ENCODE peak calls at places on chromosome 10, in ten cellular contexts. One of them, this sample, is unnamed.

GRCh38 chr10:28973309-28973972 is 296.1 kb downstream of the BAMBI start:
- DNase-seq in fibroblast of the aortic adventitia: no peak
- DNase-seq in EL: no peak
- DNase-seq in sciatic nerve: no peak
- DNase-seq in NCI-H1092 treated with DMSO at 0.1 percent for 48 hours: no peak
- DNase-seq in GM03348: no peak
- DNase-seq in activated CD4-positive, alpha-beta T cell treated with anti-CD3 and anti-CD28 coated beads, Interleukin-2, amount 50 U/mL, for 24 hours: no peak
- DNase-seq in foreskin fibroblast: no peak
- DNase-seq in cerebellar nuclear complex: no peak
- DNase-seq in body of pancreas: no peak
- DNase-seq in this sample: no peak

GRCh38 chr10:24251547-24251946 is 42.6 kb downstream of the KIAA1217 start:
- DNase-seq in fibroblast of the aortic adventitia: no peak
- DNase-seq in cerebellar nuclear complex: no peak
- DNase-seq in body of pancreas: peak
- DNase-seq in sciatic nerve: no peak
- DNase-seq in NCI-H1092 treated with DMSO at 0.1 percent for 48 hours: no peak
- DNase-seq in foreskin fibroblast: no peak
- DNase-seq in activated CD4-positive, alpha-beta T cell treated with anti-CD3 and anti-CD28 coated beads, Interleukin-2, amount 50 U/mL, for 24 hours: no peak
- DNase-seq in GM03348: no peak
- DNase-seq in EL: no peak
- DNase-seq in this sample: no peak

GRCh38 chr10:46227571-46228075 is 59.2 kb upstream of the ANTXRL start:
- DNase-seq in foreskin fibroblast: no peak
- DNase-seq in fibroblast of the aortic adventitia: no peak
- DNase-seq in cerebellar nuclear complex: no peak
- DNase-seq in EL: no peak
- DNase-seq in body of pancreas: no peak
- DNase-seq in NCI-H1092 treated with DMSO at 0.1 percent for 48 hours: no peak
- DNase-seq in sciatic nerve: no peak
- DNase-seq in GM03348: no peak
- DNase-seq in activated CD4-positive, alpha-beta T cell treated with anti-CD3 and anti-CD28 coated beads, Interleukin-2, amount 50 U/mL, for 24 hours: no peak
- DNase-seq in this sample: no peak

GRCh38 chr10:86715156-86715795 is 41.1 kb upstream of the BMPR1A start:
- DNase-seq in cerebellar nuclear complex: no peak
- DNase-seq in foreskin fibroblast: no peak
- DNase-seq in NCI-H1092 treated with DMSO at 0.1 percent for 48 hours: no peak
- DNase-seq in body of pancreas: no peak
- DNase-seq in activated CD4-positive, alpha-beta T cell treated with anti-CD3 and anti-CD28 coated beads, Interleukin-2, amount 50 U/mL, for 24 hours: no peak
- DNase-seq in EL: no peak
- DNase-seq in GM03348: no peak
- DNase-seq in fibroblast of the aortic adventitia: no peak
- DNase-seq in sciatic nerve: peak
- DNase-seq in this sample: no peak

GRCh38 chr10:129637010-129637409 is 170.0 kb downstream of the MGMT start:
- DNase-seq in foreskin fibroblast: no peak
- DNase-seq in NCI-H1092 treated with DMSO at 0.1 percent for 48 hours: no peak
- DNase-seq in body of pancreas: no peak
- DNase-seq in activated CD4-positive, alpha-beta T cell treated with anti-CD3 and anti-CD28 coated beads, Interleukin-2, amount 50 U/mL, for 24 hours: no peak
- DNase-seq in EL: no peak
- DNase-seq in GM03348: no peak
- DNase-seq in sciatic nerve: no peak
- DNase-seq in fibroblast of the aortic adventitia: no peak
- DNase-seq in cerebellar nuclear complex: no peak
- DNase-seq in this sample: no peak

GRCh38 chr10:114301177-114301576 is 62.1 kb downstream of the VWA2 start:
- DNase-seq in foreskin fibroblast: no peak
- DNase-seq in cerebellar nuclear complex: no peak
- DNase-seq in body of pancreas: no peak
- DNase-seq in GM03348: no peak
- DNase-seq in sciatic nerve: no peak
- DNase-seq in activated CD4-positive, alpha-beta T cell treated with anti-CD3 and anti-CD28 coated beads, Interleukin-2, amount 50 U/mL, for 24 hours: no peak
- DNase-seq in EL: no peak
- DNase-seq in NCI-H1092 treated with DMSO at 0.1 percent for 48 hours: no peak
- DNase-seq in fibroblast of the aortic adventitia: no peak
- DNase-seq in this sample: no peak

GRCh38 chr10:110529596-110530011 is 31.9 kb downstream of the DUSP5 start:
- DNase-seq in GM03348: no peak
- DNase-seq in sciatic nerve: peak
- DNase-seq in NCI-H1092 treated with DMSO at 0.1 percent for 48 hours: no peak
- DNase-seq in activated CD4-positive, alpha-beta T cell treated with anti-CD3 and anti-CD28 coated beads, Interleukin-2, amount 50 U/mL, for 24 hours: no peak
- DNase-seq in EL: no peak
- DNase-seq in foreskin fibroblast: no peak
- DNase-seq in fibroblast of the aortic adventitia: no peak
- DNase-seq in body of pancreas: no peak
- DNase-seq in cerebellar nuclear complex: no peak
- DNase-seq in this sample: no peak

GRCh38 chr10:43969506-43969905 is 320.8 kb upstream of the ZNF32 start:
- DNase-seq in EL: no peak
- DNase-seq in fibroblast of the aortic adventitia: no peak
- DNase-seq in foreskin fibroblast: no peak
- DNase-seq in NCI-H1092 treated with DMSO at 0.1 percent for 48 hours: no peak
- DNase-seq in cerebellar nuclear complex: no peak
- DNase-seq in body of pancreas: no peak
- DNase-seq in activated CD4-positive, alpha-beta T cell treated with anti-CD3 and anti-CD28 coated beads, Interleukin-2, amount 50 U/mL, for 24 hours: no peak
- DNase-seq in sciatic nerve: peak
- DNase-seq in GM03348: no peak
- DNase-seq in this sample: no peak

GRCh38 chr10:34161948-34162347 is 653.1 kb downstream of the PARD3 start:
- DNase-seq in GM03348: no peak
- DNase-seq in sciatic nerve: no peak
- DNase-seq in fibroblast of the aortic adventitia: no peak
- DNase-seq in NCI-H1092 treated with DMSO at 0.1 percent for 48 hours: no peak
- DNase-seq in foreskin fibroblast: no peak
- DNase-seq in EL: no peak
- DNase-seq in body of pancreas: no peak
- DNase-seq in cerebellar nuclear complex: no peak
- DNase-seq in activated CD4-positive, alpha-beta T cell treated with anti-CD3 and anti-CD28 coated beads, Interleukin-2, amount 50 U/mL, for 24 hours: no peak
- DNase-seq in this sample: no peak

GRCh38 chr10:30939643-30940042 is 92.0 kb downstream of the ZNF438 start:
- DNase-seq in EL: no peak
- DNase-seq in activated CD4-positive, alpha-beta T cell treated with anti-CD3 and anti-CD28 coated beads, Interleukin-2, amount 50 U/mL, for 24 hours: no peak
- DNase-seq in sciatic nerve: no peak
- DNase-seq in cerebellar nuclear complex: no peak
- DNase-seq in body of pancreas: no peak
- DNase-seq in foreskin fibroblast: no peak
- DNase-seq in GM03348: no peak
- DNase-seq in NCI-H1092 treated with DMSO at 0.1 percent for 48 hours: no peak
- DNase-seq in fibroblast of the aortic adventitia: no peak
- DNase-seq in this sample: no peak

GRCh38 chr10:110780704-110781103 is 91.0 kb upstream of the PDCD4 start:
- DNase-seq in cerebellar nuclear complex: no peak
- DNase-seq in body of pancreas: peak
- DNase-seq in fibroblast of the aortic adventitia: no peak
- DNase-seq in activated CD4-positive, alpha-beta T cell treated with anti-CD3 and anti-CD28 coated beads, Interleukin-2, amount 50 U/mL, for 24 hours: no peak
- DNase-seq in foreskin fibroblast: no peak
- DNase-seq in GM03348: no peak
- DNase-seq in NCI-H1092 treated with DMSO at 0.1 percent for 48 hours: peak
- DNase-seq in EL: no peak
- DNase-seq in sciatic nerve: no peak
- DNase-seq in this sample: no peak

GRCh38 chr10:48606530-48607355 is 1.9 kb upstream of the ARHGAP22 start:
- DNase-seq in EL: peak
- DNase-seq in body of pancreas: peak
- DNase-seq in cerebellar nuclear complex: no peak
- DNase-seq in NCI-H1092 treated with DMSO at 0.1 percent for 48 hours: no peak
- DNase-seq in GM03348: peak
- DNase-seq in activated CD4-positive, alpha-beta T cell treated with anti-CD3 and anti-CD28 coated beads, Interleukin-2, amount 50 U/mL, for 24 hours: no peak
- DNase-seq in foreskin fibroblast: peak
- DNase-seq in sciatic nerve: no peak
- DNase-seq in fibroblast of the aortic adventitia: peak
- DNase-seq in this sample: peak

GRCh38 chr10:50334273-50334672 is 83.0 kb upstream of the ASAH2 start:
- DNase-seq in GM03348: no peak
- DNase-seq in body of pancreas: no peak
- DNase-seq in activated CD4-positive, alpha-beta T cell treated with anti-CD3 and anti-CD28 coated beads, Interleukin-2, amount 50 U/mL, for 24 hours: no peak
- DNase-seq in foreskin fibroblast: no peak
- DNase-seq in EL: no peak
- DNase-seq in NCI-H1092 treated with DMSO at 0.1 percent for 48 hours: no peak
- DNase-seq in fibroblast of the aortic adventitia: no peak
- DNase-seq in cerebellar nuclear complex: no peak
- DNase-seq in sciatic nerve: no peak
- DNase-seq in this sample: no peak

This sample was measured in GOT3.